ENCODE peak calls at places on chromosomes 12 and 14, in five cellular contexts. C is ACHN, X is substantia nigra, Z is SJSA1, V is H1. Q is an unnamed sample.

GRCh38 chr14:99781853-99782610 is 11.2 kb upstream of the EML1 start:
- DNase-seq in C (no peak), X (no peak), Z (no peak), V (no peak), Q (no peak)

GRCh38 chr12:12979151-12979550 is 20.9 kb downstream of the HEBP1 start:
- DNase-seq in C (no peak), X (no peak), Z (peak; percentile 79), V (no peak), Q (no peak)

GRCh38 chr12:122858171-122858570 is 22.9 kb downstream of the HIP1R start:
- DNase-seq in C (no peak), X (no peak), Z (no peak), V (no peak), Q (no peak)

GRCh38 chr14:69972755-69973154 is 93.5 kb downstream of the SMOC1 start:
- DNase-seq in C (no peak), X (peak; percentile 27), Z (no peak), V (no peak), Q (no peak)

GRCh38 chr14:71166434-71166833 is 259.2 kb downstream of the PCNX1 start:
- DNase-seq in C (peak; percentile 84), X (no peak), Z (peak; percentile 20), V (no peak), Q (peak; percentile 11)

GRCh38 chr12:131133994-131134393 is 180.3 kb downstream of the ADGRD1 start:
- DNase-seq in C (no peak), X (no peak), Z (no peak), V (no peak), Q (no peak)

GRCh38 chr12:30701056-30701455 is 5.4 kb upstream of the IPO8 start:
- DNase-seq in C (no peak), X (no peak), Z (no peak), V (no peak), Q (no peak)

GRCh38 chr12:48121522-48121921 is 2.4 kb downstream of the PFKM start:
- DNase-seq in C (no peak), X (no peak), Z (no peak), V (no peak), Q (no peak)

GRCh38 chr12:109307051-109307450 is 2.0 kb downstream of the FOXN4 start:
- DNase-seq in C (no peak), X (no peak), Z (no peak), V (no peak), Q (no peak)

GRCh38 chr14:37587881-37588666 is 7.0 kb downstream of the FOXA1 start:
- DNase-seq in C (no peak), X (no peak), Z (no peak), V (peak; percentile 82), Q (no peak)

GRCh38 chr14:33796356-33796755 is 154.5 kb downstream of the EGLN3 start:
- DNase-seq in C (no peak), X (no peak), Z (no peak), V (no peak), Q (no peak)

GRCh38 chr12:47819902-47820630 is at the start of gene HDAC7:
- DNase-seq in C (peak; percentile 83), X (peak; percentile 74), Z (peak; percentile 88), V (no peak), Q (peak; percentile 89)

GRCh38 chr12:93722757-93723567 is 45.8 kb downstream of the CRADD start:
- DNase-seq in C (peak; percentile 44), X (no peak), Z (peak; percentile 75), V (no peak), Q (no peak)

GRCh38 chr14:32476532-32476931 is 147.4 kb downstream of the AKAP6 start:
- DNase-seq in C (no peak), X (no peak), Z (no peak), V (no peak), Q (no peak)

GRCh38 chr14:88667555-88668273 is 104.9 kb downstream of the ZC3H14 start:
- DNase-seq in C (peak; percentile 64), X (peak; percentile 35), Z (peak; percentile 45), V (peak; percentile 60), Q (peak; percentile 26)

GRCh38 chr14:39318574-39318973 is 84.9 kb downstream of the MIA2 start:
- DNase-seq in C (no peak), X (no peak), Z (no peak), V (no peak), Q (no peak)

GRCh38 chr12:2804390-2805145 is 7.9 kb upstream of the ITFG2 start:
- DNase-seq in C (peak; percentile 80), X (peak; percentile 39), Z (no peak), V (no peak), Q (no peak)

GRCh38 chr14:65410640-65411039 is 1.9 kb upstream of the FUT8 start:
- DNase-seq in C (no peak), X (no peak), Z (no peak), V (no peak), Q (no peak)

GRCh38 chr12:76916170-76916540 is 37.3 kb upstream of the CSRP2 start:
- DNase-seq in C (no peak), X (no peak), Z (no peak), V (no peak), Q (no peak)

GRCh38 chr14:56686416-56686815 is 106.8 kb downstream of the TMEM260 start:
- DNase-seq in C (no peak), X (peak; percentile 1), Z (no peak), V (peak; percentile 61), Q (no peak)

GRCh38 chr14:68233385-68233784 is 413.8 kb downstream of the RAD51B start:
- DNase-seq in C (no peak), X (no peak), Z (no peak), V (no peak), Q (no peak)

GRCh38 chr14:93731753-93732152 is 56.5 kb downstream of the PRIMA1 start:
- DNase-seq in C (no peak), X (no peak), Z (no peak), V (no peak), Q (no peak)

GRCh38 chr12:46303039-46303666 is 34.3 kb upstream of the SLC38A1 start:
- DNase-seq in C (peak; percentile 58), X (peak; percentile 16), Z (no peak), V (no peak), Q (peak; percentile 74)

GRCh38 chr14:94041551-94042346 is 15.6 kb downstream of the OTUB2 start:
- DNase-seq in C (no peak), X (no peak), Z (no peak), V (no peak), Q (no peak)

GRCh38 chr12:112808176-112808575 is 16.6 kb downstream of the RPH3A start:
- DNase-seq in C (no peak), X (no peak), Z (no peak), V (no peak), Q (no peak)

GRCh38 chr12:90102957-90103652 is 394.5 kb upstream of the ATP2B1 start:
- DNase-seq in C (peak; percentile 54), X (no peak), Z (peak; percentile 16), V (no peak), Q (no peak)